ENCODE peak calls at places on chromosomes 3 and 15, in six cellular contexts. One of them, this sample, is unnamed.

GRCh38 chr3:39404943-39405686 is 1.4 kb upstream of the RPSA start:
- DNase-seq in AG04450: no peak
- DNase-seq in cardiac muscle cell: no peak
- DNase-seq in right cardiac atrium: no peak
- DNase-seq in uterus: no peak
- DNase-seq in fibroblast of pulmonary artery: no peak
- DNase-seq in this sample: no peak

GRCh38 chr3:53750253-53751210 is 95.7 kb downstream of the CHDH start:
- DNase-seq in AG04450: no peak
- DNase-seq in cardiac muscle cell: no peak
- DNase-seq in right cardiac atrium: no peak
- DNase-seq in uterus: no peak
- DNase-seq in fibroblast of pulmonary artery: no peak
- DNase-seq in this sample: no peak

GRCh38 chr3:125107861-125108567 is 52.2 kb upstream of the HEG1 start:
- DNase-seq in AG04450: peak
- DNase-seq in cardiac muscle cell: peak
- DNase-seq in right cardiac atrium: no peak
- DNase-seq in uterus: no peak
- DNase-seq in fibroblast of pulmonary artery: peak
- DNase-seq in this sample: peak

GRCh38 chr15:39530446-39531342 is 50.2 kb upstream of the THBS1 start:
- DNase-seq in AG04450: no peak
- DNase-seq in cardiac muscle cell: no peak
- DNase-seq in right cardiac atrium: no peak
- DNase-seq in uterus: no peak
- DNase-seq in fibroblast of pulmonary artery: peak
- DNase-seq in this sample: peak

GRCh38 chr3:4721511-4721911 is 228.4 kb downstream of the ITPR1 start:
- DNase-seq in AG04450: peak
- DNase-seq in cardiac muscle cell: peak
- DNase-seq in right cardiac atrium: no peak
- DNase-seq in uterus: no peak
- DNase-seq in fibroblast of pulmonary artery: peak
- DNase-seq in this sample: peak

GRCh38 chr3:177330771-177331170 is 133.5 kb upstream of the TBL1XR1 start:
- DNase-seq in AG04450: no peak
- DNase-seq in cardiac muscle cell: no peak
- DNase-seq in right cardiac atrium: no peak
- DNase-seq in uterus: no peak
- DNase-seq in fibroblast of pulmonary artery: no peak
- DNase-seq in this sample: no peak

GRCh38 chr3:66665021-66665695 is 164.3 kb upstream of the LRIG1 start:
- DNase-seq in AG04450: no peak
- DNase-seq in cardiac muscle cell: no peak
- DNase-seq in right cardiac atrium: no peak
- DNase-seq in uterus: no peak
- DNase-seq in fibroblast of pulmonary artery: no peak
- DNase-seq in this sample: no peak

GRCh38 chr3:28326458-28326926 is 22.0 kb upstream of the ZCWPW2 start:
- DNase-seq in AG04450: no peak
- DNase-seq in cardiac muscle cell: no peak
- DNase-seq in right cardiac atrium: no peak
- DNase-seq in uterus: no peak
- DNase-seq in fibroblast of pulmonary artery: no peak
- DNase-seq in this sample: no peak

GRCh38 chr3:9949115-9949514 is 3.1 kb downstream of the PRRT3 start:
- DNase-seq in AG04450: no peak
- DNase-seq in cardiac muscle cell: no peak
- DNase-seq in right cardiac atrium: no peak
- DNase-seq in uterus: no peak
- DNase-seq in fibroblast of pulmonary artery: no peak
- DNase-seq in this sample: no peak

GRCh38 chr3:172746476-172746875 is 4.0 kb upstream of the ECT2 start:
- DNase-seq in AG04450: no peak
- DNase-seq in cardiac muscle cell: no peak
- DNase-seq in right cardiac atrium: no peak
- DNase-seq in uterus: no peak
- DNase-seq in fibroblast of pulmonary artery: peak
- DNase-seq in this sample: peak

GRCh38 chr3:194095464-194095863 is 40.5 kb upstream of the HES1 start:
- DNase-seq in AG04450: no peak
- DNase-seq in cardiac muscle cell: no peak
- DNase-seq in right cardiac atrium: peak
- DNase-seq in uterus: no peak
- DNase-seq in fibroblast of pulmonary artery: peak
- DNase-seq in this sample: peak

GRCh38 chr15:51756482-51756881 is 5.1 kb downstream of the TMOD2 start:
- DNase-seq in AG04450: no peak
- DNase-seq in cardiac muscle cell: no peak
- DNase-seq in right cardiac atrium: no peak
- DNase-seq in uterus: no peak
- DNase-seq in fibroblast of pulmonary artery: no peak
- DNase-seq in this sample: no peak

GRCh38 chr3:48708481-48708889 is 8.5 kb downstream of the IP6K2 start:
- DNase-seq in AG04450: no peak
- DNase-seq in cardiac muscle cell: peak
- DNase-seq in right cardiac atrium: no peak
- DNase-seq in uterus: no peak
- DNase-seq in fibroblast of pulmonary artery: peak
- DNase-seq in this sample: peak

GRCh38 chr15:94443156-94443555 is 211.8 kb downstream of the MCTP2 start:
- DNase-seq in AG04450: no peak
- DNase-seq in cardiac muscle cell: no peak
- DNase-seq in right cardiac atrium: no peak
- DNase-seq in uterus: no peak
- DNase-seq in fibroblast of pulmonary artery: no peak
- DNase-seq in this sample: no peak
- H3K4me3 ChIP-seq in AG04450: no peak
- H3K4me3 ChIP-seq in cardiac muscle cell: no peak
- H3K4me3 ChIP-seq in right cardiac atrium: no peak
- H3K4me3 ChIP-seq in uterus: no peak
- H3K4me3 ChIP-seq in fibroblast of pulmonary artery: no peak
- H3K4me3 ChIP-seq in this sample: no peak

GRCh38 chr3:146159616-146160232 is 1.3 kb downstream of the PLOD2 start:
- DNase-seq in AG04450: no peak
- DNase-seq in cardiac muscle cell: no peak
- DNase-seq in right cardiac atrium: no peak
- DNase-seq in uterus: no peak
- DNase-seq in fibroblast of pulmonary artery: no peak
- DNase-seq in this sample: no peak

GRCh38 chr3:146162561-146162960 is 1.6 kb upstream of the PLOD2 start:
- DNase-seq in AG04450: no peak
- DNase-seq in cardiac muscle cell: no peak
- DNase-seq in right cardiac atrium: no peak
- DNase-seq in uterus: no peak
- DNase-seq in fibroblast of pulmonary artery: no peak
- DNase-seq in this sample: no peak

GRCh38 chr3:146160233-146160963 is 586 bp downstream of the PLOD2 start:
- DNase-seq in AG04450: no peak
- DNase-seq in cardiac muscle cell: peak
- DNase-seq in right cardiac atrium: peak
- DNase-seq in uterus: peak
- DNase-seq in fibroblast of pulmonary artery: peak
- DNase-seq in this sample: peak

GRCh38 chr3:146161725-146162047 is 702 bp upstream of the PLOD2 start:
- DNase-seq in AG04450: no peak
- DNase-seq in cardiac muscle cell: peak
- DNase-seq in right cardiac atrium: peak
- DNase-seq in uterus: peak
- DNase-seq in fibroblast of pulmonary artery: peak
- DNase-seq in this sample: peak

DNA sequence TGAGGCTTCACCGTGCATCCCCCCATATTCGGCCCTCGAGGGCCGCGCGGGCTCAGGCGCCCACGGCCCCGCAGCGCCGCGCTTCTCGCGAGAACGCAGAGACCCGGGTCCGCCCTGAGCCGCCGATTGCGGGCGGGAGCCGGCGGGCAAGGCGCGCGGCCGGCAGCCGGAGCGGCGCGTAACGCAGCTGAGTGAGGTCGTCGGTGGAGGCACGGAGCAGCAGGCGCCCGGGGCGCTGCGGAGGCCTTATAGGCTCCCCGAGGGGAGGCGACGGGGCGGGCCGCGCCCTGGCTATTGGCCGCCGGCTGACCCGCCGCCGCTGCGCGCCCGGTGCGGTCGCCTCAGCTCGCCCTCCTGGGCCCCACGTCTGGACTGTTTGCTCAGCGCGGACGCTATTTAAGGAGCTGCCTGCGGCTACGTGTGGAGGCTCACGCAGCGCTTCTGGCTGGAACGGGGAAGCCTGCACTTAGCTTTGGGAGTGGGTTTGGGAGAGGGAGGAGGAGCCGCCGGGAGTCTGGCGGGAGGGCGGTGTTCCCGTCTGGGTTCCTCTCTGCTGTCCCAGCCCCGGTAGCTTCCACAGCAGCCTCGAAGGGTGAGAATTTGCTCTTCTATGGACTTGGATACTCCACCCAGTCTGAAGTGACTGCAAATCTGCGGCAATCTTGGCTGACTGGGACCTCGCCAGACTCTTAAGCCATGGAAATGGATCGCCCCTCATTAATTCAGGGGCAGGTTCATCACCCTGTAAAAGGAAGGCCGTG is at the start of gene PLOD2:
- DNase-seq in AG04450: no peak
- DNase-seq in cardiac muscle cell: peak
- DNase-seq in right cardiac atrium: peak
- DNase-seq in uterus: peak
- DNase-seq in fibroblast of pulmonary artery: peak
- DNase-seq in this sample: peak
- H3K4me3 ChIP-seq in AG04450: peak
- H3K4me3 ChIP-seq in cardiac muscle cell: peak
- H3K4me3 ChIP-seq in right cardiac atrium: peak
- H3K4me3 ChIP-seq in uterus: peak
- H3K4me3 ChIP-seq in fibroblast of pulmonary artery: peak
- H3K4me3 ChIP-seq in this sample: peak

GRCh38 chr3:190864002-190864401 is 1.5 kb upstream of the GMNC start:
- DNase-seq in AG04450: no peak
- DNase-seq in cardiac muscle cell: no peak
- DNase-seq in right cardiac atrium: no peak
- DNase-seq in uterus: no peak
- DNase-seq in fibroblast of pulmonary artery: no peak
- DNase-seq in this sample: no peak
- H3K4me3 ChIP-seq in AG04450: no peak
- H3K4me3 ChIP-seq in cardiac muscle cell: no peak
- H3K4me3 ChIP-seq in right cardiac atrium: no peak
- H3K4me3 ChIP-seq in uterus: no peak
- H3K4me3 ChIP-seq in fibroblast of pulmonary artery: no peak
- H3K4me3 ChIP-seq in this sample: no peak

GRCh38 chr3:138768126-138768525 is 66.6 kb downstream of the PIK3CB start:
- DNase-seq in AG04450: no peak
- DNase-seq in cardiac muscle cell: no peak
- DNase-seq in right cardiac atrium: no peak
- DNase-seq in uterus: no peak
- DNase-seq in fibroblast of pulmonary artery: no peak
- DNase-seq in this sample: no peak
- H3K4me3 ChIP-seq in AG04450: no peak
- H3K4me3 ChIP-seq in cardiac muscle cell: no peak
- H3K4me3 ChIP-seq in right cardiac atrium: no peak
- H3K4me3 ChIP-seq in uterus: no peak
- H3K4me3 ChIP-seq in fibroblast of pulmonary artery: no peak
- H3K4me3 ChIP-seq in this sample: no peak

DNA sequence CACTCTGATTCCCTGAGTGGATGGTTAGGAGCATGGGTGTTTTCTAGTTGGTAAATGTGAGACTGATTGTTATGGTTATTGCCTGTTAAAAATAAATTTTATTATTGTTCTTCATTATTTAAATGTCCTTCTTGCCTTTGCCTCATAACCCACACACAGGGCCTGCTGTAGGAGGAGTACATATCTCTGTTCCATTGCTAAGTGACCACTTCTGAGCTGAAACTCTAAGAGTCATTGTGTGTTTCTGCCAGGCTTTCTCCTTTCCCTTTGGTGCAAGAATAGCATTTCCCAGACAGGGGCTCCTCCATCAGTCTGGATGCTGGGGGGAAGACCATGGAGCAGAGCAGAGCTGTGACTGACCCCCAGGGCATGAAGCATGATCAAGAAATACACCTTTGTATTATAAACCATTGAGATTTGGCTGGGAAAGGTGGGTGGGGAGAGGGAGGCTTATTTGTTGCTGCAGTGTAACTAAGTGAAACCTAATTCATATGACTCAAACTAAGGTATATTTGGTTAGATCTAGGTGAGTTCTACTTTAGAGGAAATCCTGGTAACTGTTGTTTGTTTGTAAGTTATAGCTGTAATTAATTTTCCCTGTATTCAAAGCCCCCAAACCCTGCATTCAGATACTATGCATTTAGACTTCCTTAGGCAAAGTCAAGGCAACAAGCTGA is 137.4 kb downstream of the TGFBR2 start:
- DNase-seq in AG04450: no peak
- DNase-seq in cardiac muscle cell: no peak
- DNase-seq in right cardiac atrium: no peak
- DNase-seq in uterus: no peak
- DNase-seq in fibroblast of pulmonary artery: no peak
- DNase-seq in this sample: no peak
- H3K4me3 ChIP-seq in AG04450: no peak
- H3K4me3 ChIP-seq in cardiac muscle cell: no peak
- H3K4me3 ChIP-seq in right cardiac atrium: no peak
- H3K4me3 ChIP-seq in uterus: no peak
- H3K4me3 ChIP-seq in fibroblast of pulmonary artery: no peak
- H3K4me3 ChIP-seq in this sample: no peak